ENCODE peak calls at places on chromosomes 7 and 10, in eight cellular contexts. L is body of pancreas; A is CD8-positive, alpha-beta T cell; C is cardiac muscle cell; H is spleen; W is HepG2; S is stomach; Y is heart right ventricle. M is an unnamed sample. For H3K36me3 and H3K4me1, the result is how much of the 10 kb centered on the place peaks cover.

GRCh38 chr7:683526-684205 is 42.8 kb upstream of the DNAAF5 start:
- DNase-seq in S (no peak), H (peak), W (no peak), L (no peak), A (no peak), C (no peak), Y (no peak), M (no peak)

GRCh38 chr10:77162697-77163096 is 474.9 kb downstream of the KCNMA1 start:
- DNase-seq in S (no peak), L (no peak), A (no peak), H (no peak), C (no peak), W (no peak), Y (no peak), M (no peak)

GRCh38 chr7:121431996-121432395 is 35.9 kb upstream of the FAM3C start:
- DNase-seq in L (no peak), S (no peak), Y (no peak), H (no peak), W (no peak), C (no peak), A (no peak), M (no peak)

GRCh38 chr10:29157321-29157720 is 131.5 kb upstream of the LYZL1 start:
- DNase-seq in Y (no peak), C (no peak), A (no peak), W (no peak), S (no peak), H (no peak), L (no peak), M (no peak)

GRCh38 chr10:79189853-79190435 is 121.2 kb downstream of the ZMIZ1 start:
- DNase-seq in C (no peak), H (no peak), W (no peak), S (no peak), A (no peak), Y (no peak), L (no peak), M (no peak)

GRCh38 chr10:87585565-87586514 is 73.8 kb upstream of the PAPSS2 start:
- DNase-seq in C (peak), A (no peak), L (peak), H (no peak), Y (no peak), W (peak), S (peak), M (peak)

GRCh38 chr10:70807566-70807965 is 8.2 kb upstream of the SGPL1 start:
- DNase-seq in H (no peak), W (no peak), L (no peak), Y (no peak), S (no peak), A (no peak), C (no peak), M (no peak)

GRCh38 chr7:9719303-9719702 is 1254.4 kb upstream of the PHF14 start:
- DNase-seq in H (no peak), L (no peak), W (no peak), Y (no peak), C (no peak), S (no peak), A (no peak), M (no peak)

GRCh38 chr10:45476559-45476958 is 102.5 kb downstream of the ALOX5 start:
- DNase-seq in A (no peak), Y (no peak), L (no peak), C (no peak), S (no peak), W (no peak), H (no peak), M (no peak)

GRCh38 chr7:139116999-139117398 is 7.5 kb upstream of the ZC3HAV1 start:
- DNase-seq in H (no peak), S (no peak), L (no peak), A (no peak), C (no peak), W (peak), Y (no peak), M (no peak)

GRCh38 chr7:157276731-157277562 is 59.9 kb upstream of the DNAJB6 start:
- DNase-seq in W (no peak), C (peak), H (peak), S (no peak), L (peak), Y (no peak), A (no peak), M (no peak)

GRCh38 chr10:50531388-50532077 is 92.2 kb downstream of the SGMS1 start:
- DNase-seq in Y (no peak), L (no peak), C (no peak), W (no peak), A (no peak), S (no peak), H (no peak), M (no peak)

GRCh38 chr10:72783290-72783689 is 91.3 kb downstream of the MCU start:
- DNase-seq in Y (no peak), W (no peak), A (no peak), S (no peak), L (no peak), C (no peak), H (no peak), M (no peak)

GRCh38 chr7:13106513-13106912 is 419.1 kb downstream of the ARL4A start:
- DNase-seq in W (no peak), H (no peak), A (no peak), S (no peak), C (no peak), L (no peak), Y (no peak), M (no peak)

GRCh38 chr7:76515999-76516443 is 5.7 kb downstream of the UPK3B start:
- DNase-seq in S (peak), C (peak), H (no peak), A (no peak), L (peak), Y (peak), W (peak), M (no peak)

GRCh38 chr7:31785081-31785480 is 98.1 kb downstream of the PPP1R17 start:
- DNase-seq in W (no peak), C (no peak), Y (no peak), H (no peak), A (no peak), L (no peak), S (no peak), M (no peak)

GRCh38 chr7:117169907-117170306 is 153.0 kb downstream of the WNT2 start:
- DNase-seq in Y (no peak), S (peak), W (no peak), L (peak), H (no peak), C (no peak), A (no peak), M (no peak)

GRCh38 chr10:94858022-94858421 is 80.4 kb upstream of the CYP2C9 start:
- DNase-seq in L (no peak), A (no peak), S (no peak), H (no peak), C (no peak), W (peak), Y (no peak), M (no peak)

GRCh38 chr7:80369321-80369720 is 142.5 kb downstream of the GNAT3 start:
- DNase-seq in H (no peak), W (no peak), Y (no peak), A (no peak), L (no peak), C (no peak), S (no peak), M (no peak)

GRCh38 chr7:76206633-76207032 is 4.9 kb downstream of the SRRM3 start:
- DNase-seq in Y (no peak), C (peak), W (no peak), L (no peak), A (no peak), H (no peak), S (no peak), M (no peak)

GRCh38 chr7:99201027-99201426 is 6.9 kb downstream of the KPNA7 start:
- DNase-seq in L (no peak), A (no peak), S (no peak), H (no peak), C (peak), Y (no peak), W (no peak), M (peak)

GRCh38 chr7:51344406-51344805 is 27.8 kb upstream of the COBL start:
- DNase-seq in H (no peak), S (peak), W (peak), Y (no peak), L (peak), C (no peak), A (no peak), M (no peak)

GRCh38 chr10:36602374-36602773 is 523.0 kb upstream of the ANKRD30A start:
- DNase-seq in C (peak), H (no peak), W (no peak), Y (no peak), A (no peak), L (no peak), S (no peak), M (no peak)

DNA sequence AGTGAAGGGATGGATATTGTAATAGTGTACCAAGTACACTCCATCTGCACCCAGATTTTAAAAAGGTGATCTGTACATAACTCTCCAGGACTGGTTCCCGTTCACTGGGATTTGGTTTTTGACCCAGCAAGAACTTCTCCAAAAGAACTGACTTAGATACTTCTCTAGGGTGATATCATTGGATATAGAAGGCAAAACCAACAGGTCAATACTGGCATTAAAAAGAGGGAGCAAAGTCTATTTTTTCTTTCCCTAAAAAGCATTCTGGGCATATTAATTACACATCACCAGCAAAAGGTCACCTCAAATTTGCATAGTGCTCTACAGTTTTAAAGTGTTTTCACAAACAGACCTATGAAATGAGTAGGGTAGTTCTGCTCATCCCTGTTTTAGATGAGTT is 3.5 kb downstream of the MYPN start:
- DNase-seq in A (no peak), H (no peak), C (no peak), L (no peak), W (no peak), S (no peak), Y (no peak), M (no peak)
- H3K36me3 ChIP-seq in A (under half), H (under half), C (under half), L (under half), W (under half), S (under half), Y (under half), M (under half)

DNA sequence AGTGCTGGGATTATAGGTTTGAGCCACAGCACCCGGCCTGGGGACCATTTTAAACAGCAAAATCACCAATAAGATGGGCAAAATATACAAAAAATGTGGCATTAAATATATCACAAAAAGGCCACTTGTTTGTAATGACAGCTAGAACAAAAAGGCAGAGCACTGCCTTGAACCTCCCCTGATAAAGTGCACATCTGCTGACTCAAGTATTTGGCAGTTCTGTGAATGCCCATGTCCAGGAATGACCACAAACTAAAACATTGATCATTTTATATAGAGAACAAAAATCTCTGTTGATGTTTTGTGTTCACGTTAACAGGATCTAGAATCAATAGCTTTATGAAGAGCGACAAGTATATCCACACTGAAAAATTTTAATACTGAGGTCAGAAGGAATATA is 21.5 kb downstream of the HERC4 start:
- DNase-seq in W (no peak), L (no peak), H (no peak), S (no peak), Y (no peak), A (no peak), C (no peak), M (no peak)
- H3K4me1 ChIP-seq in W (under half), L (under half), H (under half), S (under half), Y (under half), A (under half), C (under half), M (under half)

DNA sequence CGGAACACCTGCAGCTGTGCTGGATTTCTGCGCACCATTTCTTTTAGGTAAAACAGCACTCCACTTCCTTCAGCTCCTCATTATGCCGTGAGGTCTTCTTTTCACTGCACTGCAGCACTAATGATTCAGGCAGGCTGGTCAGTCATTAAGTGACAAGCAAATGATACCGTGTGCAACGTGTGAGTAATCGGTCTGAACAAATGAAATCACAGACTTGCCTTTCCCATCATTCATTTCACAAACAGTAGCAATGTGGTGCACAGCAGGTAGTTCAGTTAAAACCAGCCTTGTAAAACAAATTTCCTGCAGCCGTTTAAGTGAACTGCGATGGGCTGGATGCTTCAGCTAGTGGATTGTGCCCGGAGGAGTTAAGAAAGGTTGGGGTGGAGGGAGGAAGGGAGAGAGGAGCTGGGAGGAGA is 106.5 kb upstream of the CDCA7L start:
- DNase-seq in C (no peak), A (no peak), Y (no peak), S (no peak), L (no peak), H (no peak), W (no peak), M (no peak)
- H3K36me3 ChIP-seq in C (under half), A (under half), Y (under half), S (under half), L (under half), H (under half), W (under half), M (under half)

GRCh38 chr10:124655191-124656112 is 88.7 kb downstream of the FAM53B start:
- DNase-seq in L (no peak), W (no peak), S (no peak), H (peak), C (no peak), A (no peak), Y (no peak), M (no peak)
- H3K4me1 ChIP-seq in L (under half), W (under half), S (half or more), H (half or more), C (under half), A (half or more), Y (half or more), M (under half)

GRCh38 chr10:74093530-74094164 is 57.0 kb downstream of the AP3M1 start:
- DNase-seq in S (no peak), A (no peak), H (no peak), C (no peak), L (no peak), W (no peak), Y (no peak), M (no peak)

GRCh38 chr10:74099836-74100235 is 50.8 kb downstream of the AP3M1 start:
- DNase-seq in A (no peak), L (no peak), C (no peak), H (no peak), Y (no peak), S (no peak), W (no peak), M (no peak)

GRCh38 chr10:74094231-74094630 is 56.4 kb downstream of the AP3M1 start:
- DNase-seq in H (no peak), C (no peak), A (no peak), Y (no peak), S (no peak), W (no peak), L (no peak), M (no peak)

GRCh38 chr10:74096777-74097176 is 53.9 kb downstream of the AP3M1 start:
- DNase-seq in Y (no peak), L (no peak), C (no peak), W (no peak), H (no peak), A (no peak), S (no peak), M (no peak)

DNA sequence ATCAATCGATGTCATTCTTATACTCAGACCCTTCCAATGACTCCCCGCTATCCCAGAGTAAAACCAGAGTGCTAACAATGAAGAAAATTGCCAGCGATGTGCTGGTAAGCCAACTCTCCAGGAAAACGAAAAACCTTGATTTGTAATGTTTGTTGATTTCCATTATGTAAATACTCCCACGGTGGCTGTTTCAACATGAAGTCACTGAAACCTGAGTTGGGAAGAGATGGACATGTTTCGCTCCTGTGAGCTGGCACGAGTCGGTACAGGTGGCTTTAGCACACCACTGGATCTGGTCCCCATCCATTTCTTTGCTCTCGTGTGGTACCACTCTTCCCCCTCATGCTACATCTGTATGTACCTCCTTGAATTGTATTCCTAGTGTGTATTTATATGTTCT is 52.9 kb downstream of the AP3M1 start:
- DNase-seq in W (no peak), A (no peak), Y (no peak), H (no peak), C (no peak), L (peak), S (no peak), M (no peak)
- H3K36me3 ChIP-seq in W (under half), A (under half), Y (half or more), H (half or more), C (half or more), L (under half), S (half or more), M (half or more)

DNA sequence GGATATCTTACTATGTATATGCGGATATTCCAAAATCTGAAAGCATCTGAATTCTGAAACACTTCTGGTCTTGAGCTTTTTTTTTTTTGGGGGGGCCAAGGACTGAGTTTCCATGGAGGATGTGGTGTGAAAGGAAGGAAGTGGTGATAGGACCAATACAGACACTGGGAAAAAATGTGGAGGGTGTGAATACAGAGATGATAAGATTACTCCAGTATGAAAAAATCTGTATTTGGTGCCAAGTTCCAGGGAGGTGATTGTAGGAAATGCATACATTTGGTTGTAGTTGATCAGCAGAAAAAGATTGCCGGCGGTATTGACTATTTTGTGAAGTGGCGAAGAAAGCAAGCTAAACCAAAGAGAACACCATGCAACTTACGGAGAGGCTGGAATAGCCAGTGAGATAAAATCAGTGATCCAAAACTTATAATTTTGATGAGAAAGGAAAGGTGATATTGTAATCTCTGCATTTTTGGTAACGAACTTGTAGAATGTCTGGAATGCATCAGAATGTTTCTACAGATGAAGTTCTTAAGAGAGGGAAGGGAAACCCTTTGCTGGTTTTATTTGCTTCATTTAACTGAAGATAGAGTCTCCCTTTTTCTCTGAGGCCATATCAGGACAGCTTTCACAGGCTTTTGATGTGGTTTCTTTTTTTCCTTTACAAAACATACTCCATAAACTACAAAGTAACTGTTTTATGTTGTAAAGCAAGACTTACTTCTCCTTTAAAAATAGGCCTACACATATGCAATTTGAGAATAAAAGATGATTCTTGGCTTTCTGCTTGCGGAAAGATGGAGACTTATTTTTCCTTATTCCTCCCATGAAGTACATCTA is 6.0 kb downstream of the WDR37 start:
- DNase-seq in H (no peak), C (peak), S (no peak), W (no peak), Y (no peak), L (no peak), A (no peak), M (no peak)
- H3K4me1 ChIP-seq in H (half or more), C (under half), S (under half), W (under half), Y (half or more), L (under half), A (half or more), M (under half)

DNA sequence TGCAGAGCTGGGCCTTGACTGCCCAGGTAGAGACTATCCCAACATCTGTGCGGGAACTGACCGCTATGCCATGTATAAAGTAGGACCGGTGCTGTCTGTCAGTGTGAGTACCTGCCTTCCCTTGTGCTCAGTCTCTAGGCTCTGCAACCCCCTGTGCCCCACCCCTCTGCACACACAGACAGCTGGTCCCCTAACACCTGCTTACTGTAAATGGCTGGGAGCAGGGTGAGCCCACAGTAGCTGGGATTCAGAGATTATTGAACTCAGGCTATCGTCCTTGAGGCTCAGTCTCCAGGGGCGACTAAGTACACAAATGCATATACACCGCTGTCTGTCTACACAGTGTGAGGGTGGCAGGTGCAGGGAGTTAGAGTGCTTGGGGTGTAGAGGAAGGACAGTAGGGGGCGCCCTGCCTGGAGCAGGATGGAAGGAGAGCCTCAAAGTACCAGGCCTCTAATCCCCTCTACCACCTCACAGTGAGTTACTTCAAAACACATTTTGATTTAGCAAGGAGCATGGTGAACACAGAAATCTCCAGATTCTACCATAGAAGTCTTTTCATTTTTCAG is 12.9 kb downstream of the UPP1 start:
- DNase-seq in H (no peak), W (peak), Y (no peak), L (no peak), A (no peak), C (no peak), S (no peak), M (no peak)
- H3K36me3 ChIP-seq in H (half or more), W (under half), Y (half or more), L (under half), A (half or more), C (under half), S (under half), M (half or more)

GRCh38 chr7:3065724-3066143 is 22.1 kb upstream of the CARD11 start:
- DNase-seq in C (peak), L (peak), W (peak), H (peak), Y (peak), S (peak), A (peak), M (no peak)

GRCh38 chr7:3067193-3067592 is 23.5 kb upstream of the CARD11 start:
- DNase-seq in A (no peak), L (no peak), Y (no peak), C (no peak), H (no peak), W (no peak), S (no peak), M (no peak)

GRCh38 chr7:3067606-3068005 is 23.9 kb upstream of the CARD11 start:
- DNase-seq in C (no peak), L (no peak), A (no peak), W (no peak), H (no peak), Y (no peak), S (no peak), M (no peak)

GRCh38 chr7:3068568-3068967 is 24.9 kb upstream of the CARD11 start:
- DNase-seq in A (no peak), L (no peak), C (peak), S (no peak), Y (no peak), H (no peak), W (no peak), M (no peak)

DNA sequence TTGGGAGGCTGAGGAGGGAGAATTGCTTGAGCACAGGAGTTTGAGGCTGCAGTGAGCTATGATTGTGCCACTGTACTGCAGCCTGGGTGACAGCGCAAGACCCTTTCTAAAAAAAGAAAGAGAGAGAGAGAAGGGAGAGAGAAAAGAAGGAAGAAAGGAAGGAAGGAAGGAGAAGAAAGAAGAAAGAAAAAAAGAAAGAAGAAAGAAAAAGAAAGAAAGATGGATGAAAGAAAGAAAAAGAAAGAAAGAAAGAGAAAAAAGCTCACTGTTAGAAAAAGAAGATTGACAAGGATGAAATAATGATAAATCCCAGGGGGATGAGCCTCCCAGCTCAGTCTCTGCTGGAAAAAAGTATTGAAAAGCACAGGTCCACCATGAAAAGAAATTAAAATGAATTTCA is 22.8 kb upstream of the CARD11 start:
- DNase-seq in H (no peak), S (no peak), C (no peak), A (no peak), Y (no peak), W (no peak), L (no peak), M (no peak)
- H3K4me1 ChIP-seq in H (under half), S (under half), C (under half), A (half or more), Y (under half), W (under half), L (under half), M (under half)